ENCODE peak calls at places on chromosomes 12 and 14, in four cellular contexts. Z is smooth muscle cell of the brain vasculature, D is iris pigment epithelial cell, J is suprapubic skin. Q is an unnamed sample.

GRCh38 chr14:57575482-57575881 is 81.8 kb upstream of the CCDC198 start:
- DNase-seq in Z (no peak), D (no peak), J (no peak), Q (no peak)

GRCh38 chr14:64721391-64721791 is 17.2 kb downstream of the PLEKHG3 start:
- DNase-seq in J (no peak), Z (no peak), D (peak), Q (peak)

GRCh38 chr14:99191663-99192621 is 80.1 kb downstream of the BCL11B start:
- DNase-seq in Z (peak), J (no peak), D (peak), Q (no peak)

GRCh38 chr14:28151931-28152330 is 614.7 kb upstream of the FOXG1 start:
- DNase-seq in D (no peak), Z (no peak), J (no peak), Q (no peak)

GRCh38 chr12:112482734-112483133 is 64.0 kb downstream of the PTPN11 start:
- DNase-seq in Z (no peak), J (no peak), D (no peak), Q (no peak)

GRCh38 chr12:52278931-52279682 is 4.7 kb downstream of the KRT86 start:
- DNase-seq in D (peak), J (peak), Z (no peak), Q (peak)

GRCh38 chr14:75981426-75981825 is 369 bp downstream of the TGFB3 start:
- DNase-seq in Z (no peak), D (peak), J (no peak), Q (peak)

GRCh38 chr14:94129758-94130414 is 482 bp upstream of the IFI27L2 start:
- DNase-seq in D (peak), J (peak), Z (no peak), Q (no peak)

GRCh38 chr12:52312086-52312485 is 9.1 kb downstream of the KRT83 start:
- DNase-seq in D (no peak), Z (no peak), J (peak), Q (no peak)

GRCh38 chr12:53053223-53054111 is 3.6 kb downstream of the TNS2 start:
- DNase-seq in J (peak), Z (no peak), D (peak), Q (no peak)

GRCh38 chr12:128613821-128614220 is 209.9 kb downstream of the SLC15A4 start:
- DNase-seq in D (no peak), Z (no peak), J (no peak), Q (no peak)

GRCh38 chr12:22413592-22413991 is 79.1 kb upstream of the ST8SIA1 start:
- DNase-seq in D (no peak), Z (no peak), J (no peak), Q (no peak)